ENCODE peak calls at places on chromosome 11, in four cellular contexts. L is AG09309, Z is astrocyte of the spinal cord, I is AG04449. G is an unnamed sample.

GRCh38 chr11:88051386-88051785 is 123.9 kb downstream of the RAB38 start:
- DNase-seq in L (peak), Z (peak), I (no peak), G (no peak)

GRCh38 chr11:73404048-73404447 is 27.8 kb downstream of the RELT start:
- DNase-seq in L (no peak), Z (peak), I (no peak), G (no peak)

GRCh38 chr11:73248526-73249185 is 23.5 kb upstream of the P2RY6 start:
- DNase-seq in L (no peak), Z (no peak), I (no peak), G (no peak)

GRCh38 chr11:76823481-76824028 is 37.2 kb upstream of the ACER3 start:
- DNase-seq in L (no peak), Z (peak), I (no peak), G (peak)

GRCh38 chr11:89491141-89491690 is at the start of gene NOX4:
- DNase-seq in L (no peak), Z (peak), I (no peak), G (no peak)

GRCh38 chr11:36235750-36236149 is 53.5 kb downstream of the COMMD9 start:
- DNase-seq in L (no peak), Z (peak), I (no peak), G (no peak)

GRCh38 chr11:129743029-129743846 is 72.4 kb upstream of the TMEM45B start:
- DNase-seq in L (no peak), Z (no peak), I (no peak), G (no peak)

GRCh38 chr11:70744396-70745185 is 346.3 kb downstream of the CTTN start:
- DNase-seq in L (no peak), Z (no peak), I (no peak), G (no peak)

GRCh38 chr11:106162190-106162589 is 84.7 kb downstream of the AASDHPPT start:
- DNase-seq in L (no peak), Z (no peak), I (no peak), G (no peak)

GRCh38 chr11:72237112-72237931 is 6.7 kb downstream of the PHOX2A start:
- DNase-seq in L (no peak), Z (no peak), I (no peak), G (no peak)

GRCh38 chr11:101224221-101224620 is 94.6 kb upstream of the PGR start:
- DNase-seq in L (no peak), Z (no peak), I (no peak), G (no peak)

GRCh38 chr11:122235615-122236014 is 119.6 kb upstream of the BLID start:
- DNase-seq in L (peak), Z (peak), I (peak), G (no peak)

GRCh38 chr11:67584881-67585873 is 1.6 kb downstream of the GSTP1 start:
- DNase-seq in L (no peak), Z (no peak), I (no peak), G (no peak)

GRCh38 chr11:1402355-1402754 is 12.6 kb downstream of the BRSK2 start:
- DNase-seq in L (no peak), Z (no peak), I (no peak), G (no peak)

GRCh38 chr11:60161107-60161506 is 21.8 kb downstream of the MS4A6A start:
- DNase-seq in L (no peak), Z (no peak), I (no peak), G (no peak)

GRCh38 chr11:60159868-60160267 is 23.0 kb downstream of the MS4A6A start:
- DNase-seq in L (no peak), Z (no peak), I (no peak), G (no peak)

GRCh38 chr11:60159284-60159683 is 23.6 kb downstream of the MS4A6A start:
- DNase-seq in L (no peak), Z (no peak), I (no peak), G (no peak)

GRCh38 chr11:60164550-60165075 is 18.3 kb downstream of the MS4A6A start:
- DNase-seq in L (no peak), Z (no peak), I (no peak), G (no peak)

DNA sequence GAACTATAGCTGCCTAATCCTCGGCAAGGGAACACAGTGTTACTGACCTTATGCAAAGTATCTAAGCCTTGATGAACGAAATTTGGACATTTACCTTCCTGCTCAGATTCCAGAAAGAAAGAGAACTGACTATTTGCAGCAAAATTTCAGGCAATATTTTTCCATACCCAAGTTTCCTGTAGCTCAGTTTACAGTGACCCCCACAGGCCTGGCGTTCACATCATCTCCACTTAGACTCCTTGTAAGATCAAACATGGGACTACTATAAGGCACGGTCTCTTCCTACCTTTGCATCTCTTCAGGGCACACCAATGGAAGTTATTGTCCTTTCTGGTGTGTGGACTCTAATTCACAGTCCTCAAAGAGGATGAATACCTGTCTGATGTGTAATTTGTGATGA is 21.1 kb downstream of the MS4A6A start:
- DNase-seq in L (no peak), Z (no peak), I (no peak), G (no peak)
- H3K4me3 ChIP-seq in L (no peak), Z (no peak), I (no peak), G (no peak)

GRCh38 chr11:47991266-47991830 is 11.0 kb downstream of the PTPRJ start:
- DNase-seq in L (no peak), Z (no peak), I (no peak), G (peak)

GRCh38 chr11:47987781-47988180 is 7.4 kb downstream of the PTPRJ start:
- DNase-seq in L (no peak), Z (no peak), I (no peak), G (no peak)

GRCh38 chr11:47991894-47992293 is 11.5 kb downstream of the PTPRJ start:
- DNase-seq in L (no peak), Z (no peak), I (no peak), G (no peak)

GRCh38 chr11:47987310-47987709 is 7.0 kb downstream of the PTPRJ start:
- DNase-seq in L (no peak), Z (no peak), I (no peak), G (no peak)

GRCh38 chr11:47989779-47990178 is 9.4 kb downstream of the PTPRJ start:
- DNase-seq in L (no peak), Z (no peak), I (no peak), G (no peak)
- H3K4me3 ChIP-seq in L (no peak), Z (no peak), I (no peak), G (no peak)

DNA sequence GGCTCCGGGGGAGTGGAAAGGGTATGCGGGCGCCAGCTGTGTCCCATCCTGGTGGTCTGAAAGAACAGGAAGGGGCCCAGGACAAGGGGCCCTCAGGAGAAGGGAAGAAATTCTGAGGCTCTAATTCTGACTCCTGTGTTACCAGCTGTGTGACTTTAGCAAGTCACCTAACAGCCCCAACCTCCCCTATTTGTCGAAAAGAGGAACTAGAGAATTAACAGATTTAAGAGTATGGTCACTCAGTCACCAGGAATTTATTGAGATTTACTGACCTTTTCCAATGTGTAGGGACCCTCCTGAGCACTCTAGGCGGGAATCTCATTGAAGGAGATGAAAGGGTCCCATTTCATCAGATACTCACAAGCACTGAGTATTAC is 14.6 kb downstream of the RPS6KA4 start:
- DNase-seq in L (no peak), Z (no peak), I (no peak), G (no peak)
- H3K4me3 ChIP-seq in L (no peak), Z (no peak), I (no peak), G (no peak)

GRCh38 chr11:118264568-118265470 is 722 bp upstream of the MPZL2 start:
- DNase-seq in L (no peak), Z (no peak), I (no peak), G (no peak)
- H3K4me3 ChIP-seq in L (no peak), Z (no peak), I (no peak), G (peak)

DNA sequence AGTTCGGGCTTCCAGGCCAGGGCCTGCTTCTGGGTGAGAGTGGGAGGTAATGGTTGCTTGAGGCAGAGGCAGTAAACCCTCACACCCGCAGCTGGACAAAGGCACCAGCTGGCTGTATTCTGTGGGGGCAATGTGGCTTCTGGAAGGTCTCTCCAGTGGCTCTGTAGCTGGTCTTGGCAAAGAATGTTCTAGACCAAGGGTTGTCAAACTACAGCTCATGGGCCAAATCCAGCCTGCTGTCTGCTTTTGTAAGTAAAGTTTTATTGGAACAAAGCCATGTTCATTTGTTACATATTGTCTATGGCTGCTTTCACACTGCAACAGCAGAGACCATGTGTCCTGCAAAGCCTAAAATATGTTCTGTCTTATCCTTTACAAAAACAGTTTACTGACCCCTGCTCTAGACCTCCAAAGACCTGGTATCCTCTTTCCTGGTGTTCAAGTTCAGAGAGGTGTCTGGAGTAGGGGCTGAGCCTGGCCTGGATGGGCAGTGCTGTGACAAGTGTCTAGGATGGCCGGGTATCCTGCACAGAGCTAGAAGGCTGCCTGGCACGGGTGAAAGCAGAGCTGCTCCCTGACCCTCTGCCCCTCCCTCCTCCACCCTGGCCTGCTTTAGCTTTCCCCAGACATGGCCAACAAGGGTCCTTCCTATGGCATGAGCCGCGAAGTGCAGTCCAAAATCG is 3.4 kb downstream of the TAGLN start:
- DNase-seq in L (no peak), Z (no peak), I (no peak), G (no peak)
- H3K4me3 ChIP-seq in L (peak), Z (peak), I (peak), G (no peak)

GRCh38 chr11:2443881-2444300 is 423 bp downstream of the TRPM5 start:
- DNase-seq in L (no peak), Z (no peak), I (no peak), G (no peak)
- H3K4me3 ChIP-seq in L (no peak), Z (no peak), I (no peak), G (no peak)

GRCh38 chr11:112554586-112554985 is 293.9 kb upstream of the PLET1 start:
- DNase-seq in L (no peak), Z (no peak), I (no peak), G (no peak)

GRCh38 chr11:112555491-112556364 is 295.1 kb upstream of the PLET1 start:
- DNase-seq in L (no peak), Z (peak), I (no peak), G (peak)

GRCh38 chr11:112563808-112564207 is 303.1 kb upstream of the PLET1 start:
- DNase-seq in L (no peak), Z (no peak), I (no peak), G (no peak)

GRCh38 chr11:112553340-112553739 is 292.7 kb upstream of the PLET1 start:
- DNase-seq in L (no peak), Z (no peak), I (no peak), G (no peak)

DNA sequence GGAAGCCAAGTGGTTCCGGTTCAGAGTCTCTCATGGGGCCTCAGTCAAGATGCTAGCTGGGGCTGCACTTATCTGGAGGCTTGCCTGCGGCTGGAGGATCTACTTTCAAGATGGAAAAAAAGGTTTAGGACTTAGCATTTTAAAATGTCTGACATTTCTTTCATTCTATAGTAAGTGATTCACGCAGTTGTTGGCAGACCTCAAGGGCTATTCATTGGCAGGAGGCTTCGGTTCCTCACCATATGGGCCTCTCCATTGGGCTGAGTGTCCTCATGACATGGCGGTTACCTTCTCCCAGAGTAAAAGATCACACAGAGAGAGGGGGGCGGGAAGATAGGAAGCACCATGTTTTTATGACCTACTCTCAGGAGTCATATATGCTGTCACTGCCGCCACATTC is 298.0 kb upstream of the PLET1 start:
- DNase-seq in L (no peak), Z (peak), I (no peak), G (no peak)
- H3K4me3 ChIP-seq in L (no peak), Z (no peak), I (no peak), G (no peak)

GRCh38 chr11:7383406-7383805 is 101.9 kb upstream of the OLFML1 start:
- DNase-seq in L (no peak), Z (no peak), I (no peak), G (no peak)

GRCh38 chr11:7381937-7382336 is 103.4 kb upstream of the OLFML1 start:
- DNase-seq in L (no peak), Z (no peak), I (no peak), G (no peak)

GRCh38 chr11:7385532-7385931 is 99.8 kb upstream of the OLFML1 start:
- DNase-seq in L (no peak), Z (no peak), I (no peak), G (no peak)

GRCh38 chr11:7384691-7385090 is 100.6 kb upstream of the OLFML1 start:
- DNase-seq in L (no peak), Z (no peak), I (no peak), G (no peak)
- H3K4me3 ChIP-seq in L (no peak), Z (no peak), I (no peak), G (no peak)

GRCh38 chr11:10298342-10298741 is 4.3 kb upstream of the SBF2 start:
- DNase-seq in L (no peak), Z (peak), I (peak), G (peak)
- H3K4me3 ChIP-seq in L (no peak), Z (no peak), I (no peak), G (no peak)

GRCh38 chr11:119067371-119068222 is at the start of gene VPS11:
- DNase-seq in L (peak), Z (peak), I (peak), G (peak)
- H3K4me3 ChIP-seq in L (peak), Z (peak), I (peak), G (peak)

G was measured in kidney epithelial cell.